ENCODE peak calls at places on chromosome 1, in five cellular contexts. P is EL, U is iris pigment epithelial cell, E is H7, H is ELF-1. R is an unnamed sample.

GRCh38 chr1:36118805-36119204 is 6.2 kb downstream of the COL8A2 start:
- DNase-seq in P (no peak), U (no peak), E (no peak), H (no peak), R (no peak)

GRCh38 chr1:182962554-182963115 is 9.7 kb upstream of the SHCBP1L start:
- DNase-seq in P (peak), U (peak), E (peak), H (peak), R (peak)

GRCh38 chr1:198134252-198134651 is 22.5 kb upstream of the NEK7 start:
- DNase-seq in P (no peak), U (no peak), E (no peak), H (no peak), R (no peak)

GRCh38 chr1:244863491-244864252 is 671 bp downstream of the HNRNPU start:
- DNase-seq in P (no peak), U (no peak), E (no peak), H (no peak), R (no peak)

GRCh38 chr1:30449003-30449402 is 274.4 kb downstream of the MATN1 start:
- DNase-seq in P (no peak), U (no peak), E (no peak), H (no peak), R (no peak)

GRCh38 chr1:25698252-25698651 is 81.7 kb downstream of the MAN1C1 start:
- DNase-seq in P (no peak), U (peak), E (no peak), H (no peak), R (no peak)

GRCh38 chr1:158060001-158060400 is 66.6 kb downstream of the KIRREL1 start:
- DNase-seq in P (no peak), U (no peak), E (peak), H (peak), R (no peak)

GRCh38 chr1:93434088-93434487 is 13.8 kb upstream of the FNBP1L start:
- DNase-seq in P (no peak), U (no peak), E (no peak), H (no peak), R (no peak)

GRCh38 chr1:41728403-41729202 is 190.1 kb downstream of the HIVEP3 start:
- DNase-seq in P (no peak), U (no peak), E (no peak), H (peak), R (no peak)

GRCh38 chr1:156090822-156091188 is 8.5 kb upstream of the MEX3A start:
- DNase-seq in P (peak), U (peak), E (peak), H (peak), R (peak)

GRCh38 chr1:109397451-109398342 is at the start of gene SORT1:
- DNase-seq in P (peak), U (peak), E (peak), H (peak), R (peak)

GRCh38 chr1:109980324-109981127 is 4.0 kb upstream of the AHCYL1 start:
- DNase-seq in P (no peak), U (no peak), E (peak), H (peak), R (no peak)

GRCh38 chr1:107748529-107748928 is 216.5 kb downstream of the VAV3 start:
- DNase-seq in P (no peak), U (peak), E (no peak), H (no peak), R (peak)

GRCh38 chr1:154405762-154406571 is 824 bp downstream of the IL6R start:
- DNase-seq in P (peak), U (peak), E (peak), H (peak), R (peak)